ENCODE peak calls at places on chromosomes 5 and 9, in six cellular contexts. H is HepG2, V is WTC11, F is HCT116, L is H1, X is GM12878. U is an unnamed sample.

GRCh38 chr9:92640398-92641091 is 29.4 kb downstream of the IPPK start:
- DNase-seq in H (no peak), V (no peak), F (no peak), L (no peak), X (no peak), U (no peak)

GRCh38 chr9:107260437-107261081 is 22.5 kb upstream of the RAD23B start:
- DNase-seq in H (peak), V (no peak), F (no peak), L (no peak), X (peak), U (no peak)

GRCh38 chr5:171702391-171702790 is 83.2 kb upstream of the SMIM23 start:
- DNase-seq in H (no peak), V (no peak), F (no peak), L (no peak), X (no peak), U (no peak)

GRCh38 chr9:97900738-97901565 is 21.3 kb downstream of the TRMO start:
- DNase-seq in H (peak), V (no peak), F (peak), L (no peak), X (no peak), U (peak)

GRCh38 chr9:73575071-73575470 is 423.4 kb downstream of the ANXA1 start:
- DNase-seq in H (no peak), V (no peak), F (no peak), L (no peak), X (no peak), U (no peak)

GRCh38 chr5:38824821-38825220 is 21.0 kb upstream of the OSMR start:
- DNase-seq in H (no peak), V (no peak), F (no peak), L (no peak), X (no peak), U (no peak)

GRCh38 chr9:4573634-4574391 is 83.5 kb downstream of the SLC1A1 start:
- DNase-seq in H (no peak), V (no peak), F (no peak), L (no peak), X (no peak), U (no peak)

GRCh38 chr9:100600511-100601079 is 22.7 kb downstream of the CAVIN4 start:
- DNase-seq in H (no peak), V (no peak), F (no peak), L (no peak), X (no peak), U (no peak)

GRCh38 chr9:128920381-128921058 is at the start of gene PHYHD1:
- DNase-seq in H (no peak), V (no peak), F (no peak), L (no peak), X (no peak), U (no peak)

GRCh38 chr5:40552981-40553380 is 126.7 kb upstream of the PTGER4 start:
- DNase-seq in H (no peak), V (no peak), F (no peak), L (no peak), X (no peak), U (no peak)

GRCh38 chr5:16807475-16807874 is 128.6 kb downstream of the MYO10 start:
- DNase-seq in H (no peak), V (no peak), F (no peak), L (no peak), X (no peak), U (no peak)

GRCh38 chr9:131731237-131731995 is 8.5 kb downstream of the RAPGEF1 start:
- DNase-seq in H (peak), V (no peak), F (no peak), L (no peak), X (no peak), U (no peak)

GRCh38 chr5:143775258-143775657 is 36.7 kb upstream of the HMHB1 start:
- DNase-seq in H (no peak), V (no peak), F (no peak), L (no peak), X (no peak), U (no peak)

GRCh38 chr9:136776947-136777346 is 12.6 kb upstream of the LCN15 start:
- DNase-seq in H (no peak), V (no peak), F (no peak), L (no peak), X (no peak), U (no peak)

GRCh38 chr9:86330186-86330585 is 24.0 kb downstream of the TUT7 start:
- DNase-seq in H (no peak), V (no peak), F (no peak), L (no peak), X (no peak), U (no peak)

GRCh38 chr9:31030741-31031202 is 1353.7 kb upstream of the ACO1 start:
- DNase-seq in H (no peak), V (no peak), F (no peak), L (no peak), X (no peak), U (no peak)

GRCh38 chr5:128493657-128494329 is 44.3 kb downstream of the FBN2 start:
- DNase-seq in H (no peak), V (no peak), F (no peak), L (no peak), X (no peak), U (no peak)

GRCh38 chr9:130579738-130580463 is 524 bp downstream of the FUBP3 start:
- DNase-seq in H (no peak), V (no peak), F (no peak), L (no peak), X (no peak), U (peak)

GRCh38 chr9:899440-900184 is 58.1 kb downstream of the DMRT1 start:
- DNase-seq in H (no peak), V (no peak), F (no peak), L (no peak), X (peak), U (peak)

GRCh38 chr5:25489834-25490538 is 845.2 kb upstream of the CDH10 start:
- DNase-seq in H (peak), V (no peak), F (no peak), L (no peak), X (no peak), U (no peak)

GRCh38 chr5:168315991-168316578 is 24.6 kb downstream of the WWC1 start:
- DNase-seq in H (peak), V (no peak), F (no peak), L (no peak), X (no peak), U (no peak)

GRCh38 chr9:73553295-73553694 is 401.6 kb downstream of the ANXA1 start:
- DNase-seq in H (no peak), V (no peak), F (no peak), L (no peak), X (no peak), U (no peak)

GRCh38 chr5:89900346-89900745 is 509.2 kb downstream of the CETN3 start:
- DNase-seq in H (no peak), V (no peak), F (no peak), L (no peak), X (no peak), U (no peak)

GRCh38 chr5:38718874-38719391 is 126.9 kb upstream of the OSMR start:
- DNase-seq in H (no peak), V (no peak), F (no peak), L (no peak), X (no peak), U (no peak)

GRCh38 chr9:126440938-126441337 is 114.3 kb downstream of the MVB12B start:
- DNase-seq in H (no peak), V (no peak), F (no peak), L (no peak), X (no peak), U (no peak)

GRCh38 chr5:50415912-50416311 is 25.2 kb downstream of the EMB start:
- DNase-seq in H (no peak), V (no peak), F (no peak), L (no peak), X (peak), U (no peak)

GRCh38 chr9:129891519-129891918 is 56.3 kb downstream of the USP20 start:
- DNase-seq in H (no peak), V (no peak), F (no peak), L (no peak), X (no peak), U (no peak)

GRCh38 chr5:65247594-65247993 is 234.1 kb downstream of the ADAMTS6 start:
- DNase-seq in H (no peak), V (no peak), F (no peak), L (no peak), X (no peak), U (no peak)

GRCh38 chr5:135645336-135645735 is 66.5 kb upstream of the CXCL14 start:
- DNase-seq in H (no peak), V (no peak), F (no peak), L (no peak), X (no peak), U (no peak)

GRCh38 chr9:614421-614820 is 227.1 kb upstream of the DMRT1 start:
- DNase-seq in H (peak), V (no peak), F (no peak), L (no peak), X (no peak), U (no peak)

GRCh38 chr5:157596449-157596848 is 20.9 kb upstream of the ADAM19 start:
- DNase-seq in H (no peak), V (no peak), F (no peak), L (no peak), X (peak), U (no peak)

GRCh38 chr5:123154857-123155467 is 65.9 kb downstream of the PRDM6 start:
- DNase-seq in H (no peak), V (no peak), F (no peak), L (no peak), X (no peak), U (no peak)

GRCh38 chr9:93645149-93645889 is 68.9 kb downstream of the PHF2 start:
- DNase-seq in H (no peak), V (no peak), F (no peak), L (no peak), X (no peak), U (no peak)

GRCh38 chr5:96661101-96661840 is 905 bp upstream of the CAST start:
- DNase-seq in H (no peak), V (no peak), F (no peak), L (no peak), X (peak), U (peak)

GRCh38 chr5:392431-392988 is 50.5 kb upstream of the EXOC3 start:
- DNase-seq in H (no peak), V (peak), F (peak), L (peak), X (peak), U (no peak)

GRCh38 chr5:53067641-53068040 is 41.9 kb downstream of the MOCS2 start:
- DNase-seq in H (no peak), V (no peak), F (no peak), L (no peak), X (no peak), U (no peak)

GRCh38 chr5:53069626-53070025 is 39.9 kb downstream of the MOCS2 start:
- DNase-seq in H (no peak), V (no peak), F (no peak), L (no peak), X (no peak), U (no peak)

GRCh38 chr5:53059281-53059680 is 50.3 kb downstream of the MOCS2 start:
- DNase-seq in H (no peak), V (no peak), F (no peak), L (no peak), X (no peak), U (no peak)

GRCh38 chr5:53063176-53063575 is 46.4 kb downstream of the MOCS2 start:
- DNase-seq in H (no peak), V (no peak), F (no peak), L (no peak), X (no peak), U (no peak)

DNA sequence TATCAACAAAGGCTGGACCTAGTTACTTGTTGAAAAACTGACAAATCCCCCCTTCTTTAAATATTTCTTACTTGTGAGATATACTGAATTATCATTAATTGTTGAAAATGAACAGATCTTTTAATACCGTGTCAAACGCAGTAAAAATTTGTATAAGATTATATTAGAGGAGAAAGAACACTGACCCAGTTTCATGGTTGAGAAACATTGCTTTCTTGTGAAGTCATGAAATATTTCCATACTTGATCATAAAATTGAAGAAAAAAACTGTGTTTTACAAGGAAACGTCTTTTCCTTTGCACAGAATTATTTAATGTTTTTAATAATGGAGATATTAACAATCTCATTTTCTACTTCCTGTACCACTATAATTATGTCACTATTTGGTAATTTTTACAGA is 45.8 kb downstream of the MOCS2 start:
- DNase-seq in H (no peak), V (no peak), F (no peak), L (no peak), X (no peak), U (no peak)
- TF ChIP-seq SP1 in H (no peak), V (no peak), F (no peak), L (no peak), X (no peak), U (no peak)

GRCh38 chr9:78296208-78296892 is 575 bp upstream of the PSAT1 start:
- DNase-seq in H (peak), V (peak), F (no peak), L (peak), X (no peak), U (peak)
- TF ChIP-seq SP1 in H (no peak), V (no peak), F (no peak), L (no peak), X (no peak), U (no peak)

DNA sequence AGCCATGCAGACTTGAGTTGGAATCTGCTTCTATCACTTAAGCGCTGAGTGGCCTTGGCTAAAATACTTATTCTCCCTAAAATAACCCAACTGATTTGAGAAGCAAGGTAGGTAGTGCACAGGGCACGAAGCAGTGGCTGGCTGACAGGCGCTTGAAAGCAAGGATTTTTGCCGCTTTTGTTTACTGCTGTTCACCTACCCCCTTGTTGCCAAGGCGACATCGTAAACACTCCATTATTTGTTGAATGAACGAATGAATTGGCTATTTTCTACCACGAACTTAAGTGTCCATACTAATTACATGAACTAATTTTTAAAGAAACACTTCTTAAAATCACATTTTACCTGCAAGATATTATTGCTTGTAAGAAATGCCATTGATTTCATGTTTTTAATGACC is 98.0 kb downstream of the ANKH start:
- DNase-seq in H (peak), V (peak), F (no peak), L (no peak), X (no peak), U (no peak)
- TF ChIP-seq SP1 in H (no peak), V (no peak), F (no peak), L (no peak), X (no peak), U (no peak)

GRCh38 chr5:140870221-140871201 is 1.8 kb downstream of the PCDHA11 start:
- DNase-seq in H (no peak), V (no peak), F (no peak), L (no peak), X (no peak), U (no peak)

GRCh38 chr5:140868721-140869554 is at the start of gene PCDHA11:
- DNase-seq in H (peak), V (no peak), F (peak), L (no peak), X (no peak), U (peak)

GRCh38 chr5:140875085-140876065 is at the start of gene PCDHA12:
- DNase-seq in H (no peak), V (no peak), F (no peak), L (no peak), X (no peak), U (no peak)

DNA sequence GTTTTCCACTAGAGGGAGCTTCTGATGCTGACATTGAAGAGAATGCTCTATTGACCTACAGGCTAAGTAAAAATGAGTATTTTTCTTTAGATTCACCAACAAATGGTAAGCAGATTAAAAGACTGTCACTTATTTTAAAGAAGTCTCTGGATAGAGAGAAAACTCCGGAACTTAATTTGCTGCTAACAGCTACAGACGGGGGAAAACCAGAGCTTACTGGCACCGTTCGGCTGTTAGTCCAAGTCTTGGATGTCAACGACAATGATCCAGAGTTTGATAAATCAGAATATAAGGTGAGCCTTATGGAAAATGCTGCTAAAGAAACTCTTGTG is 764 bp downstream of the PCDHA11 start:
- DNase-seq in H (no peak), V (no peak), F (peak), L (no peak), X (no peak), U (no peak)
- TF ChIP-seq SP1 in H (no peak), V (no peak), F (no peak), L (no peak), X (no peak), U (no peak)

DNA sequence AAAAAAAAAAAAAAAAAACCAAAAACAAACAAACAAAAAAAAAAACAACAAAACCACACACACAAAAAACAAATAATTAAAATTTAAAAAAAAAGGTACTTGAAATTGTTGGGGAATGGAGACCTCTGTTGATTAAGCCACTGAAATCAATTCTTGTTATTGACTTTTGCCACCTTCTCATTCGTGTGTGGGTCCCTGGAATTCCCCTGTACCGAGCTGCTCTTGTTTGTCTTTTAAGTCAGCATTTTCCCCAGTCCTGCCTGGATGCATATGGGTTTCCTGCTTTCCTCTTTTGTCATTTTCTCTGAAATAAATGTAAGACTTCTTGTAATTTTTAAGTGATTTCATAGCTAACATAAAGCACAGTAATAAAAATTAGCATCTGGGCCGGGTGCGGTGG is 45.5 kb downstream of the GPBP1 start:
- DNase-seq in H (peak), V (no peak), F (no peak), L (no peak), X (peak), U (no peak)
- TF ChIP-seq SP1 in H (no peak), V (no peak), F (no peak), L (no peak), X (no peak), U (no peak)

GRCh38 chr9:18675345-18675744 is 201.4 kb downstream of the ADAMTSL1 start:
- DNase-seq in H (no peak), V (no peak), F (no peak), L (no peak), X (no peak), U (no peak)
- TF ChIP-seq SP1 in H (no peak), V (no peak), F (no peak), L (no peak), X (no peak), U (no peak)

DNA sequence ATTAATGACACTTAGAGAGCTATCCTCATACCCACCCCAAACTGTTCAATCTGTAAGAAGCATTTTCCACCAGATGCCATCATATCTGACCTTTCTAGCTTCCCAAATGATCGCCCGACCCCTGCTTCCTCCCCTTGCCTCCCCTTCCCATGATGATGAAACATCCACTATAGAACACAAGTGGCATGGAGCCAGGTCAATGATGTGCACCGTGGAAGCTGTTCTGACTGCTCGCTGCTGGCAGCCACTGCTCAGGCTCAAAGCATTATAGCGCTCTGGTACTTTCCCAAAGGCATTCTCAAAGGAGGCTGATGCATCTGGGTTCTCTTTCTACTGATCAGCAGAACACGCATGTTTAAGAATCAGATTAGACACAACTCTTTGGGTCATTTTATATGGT is 343.8 kb downstream of the ENC1 start:
- DNase-seq in H (no peak), V (no peak), F (no peak), L (no peak), X (peak), U (no peak)
- TF ChIP-seq SP1 in H (no peak), V (no peak), F (no peak), L (no peak), X (no peak), U (no peak)

U was measured in HEK293T.